ENCODE peak calls at places on chromosome 20, in nine cellular contexts. One of them, this sample, is unnamed.

GRCh38 chr20:45965169-45966002 is 6.6 kb downstream of the ZNF335 start:
- DNase-seq in NCI-H345: no peak
- DNase-seq in AG04449: no peak
- DNase-seq in GM23338: no peak
- DNase-seq in T-helper 1 cell: no peak
- DNase-seq in fibroblast of the conjunctiva: no peak
- DNase-seq in NCI-H1694: no peak
- DNase-seq in AG10803: no peak
- DNase-seq in activated naive CD4-positive, alpha-beta T cell: no peak
- DNase-seq in this sample: peak

GRCh38 chr20:63499333-63499969 is 568 bp upstream of the EEF1A2 start:
- DNase-seq in AG04449: no peak
- DNase-seq in activated naive CD4-positive, alpha-beta T cell: no peak
- DNase-seq in NCI-H345: no peak
- DNase-seq in NCI-H1694: no peak
- DNase-seq in GM23338: no peak
- DNase-seq in T-helper 1 cell: no peak
- DNase-seq in AG10803: no peak
- DNase-seq in fibroblast of the conjunctiva: no peak
- DNase-seq in this sample: peak

GRCh38 chr20:45041464-45042337 is 59.2 kb downstream of the KCNS1 start:
- DNase-seq in AG04449: no peak
- DNase-seq in fibroblast of the conjunctiva: no peak
- DNase-seq in activated naive CD4-positive, alpha-beta T cell: no peak
- DNase-seq in NCI-H345: peak
- DNase-seq in NCI-H1694: no peak
- DNase-seq in T-helper 1 cell: no peak
- DNase-seq in AG10803: peak
- DNase-seq in GM23338: peak
- DNase-seq in this sample: peak

GRCh38 chr20:37392441-37393195 is 46.7 kb downstream of the SRC start:
- DNase-seq in GM23338: peak
- DNase-seq in NCI-H1694: no peak
- DNase-seq in AG10803: no peak
- DNase-seq in AG04449: no peak
- DNase-seq in activated naive CD4-positive, alpha-beta T cell: no peak
- DNase-seq in fibroblast of the conjunctiva: no peak
- DNase-seq in NCI-H345: no peak
- DNase-seq in T-helper 1 cell: no peak
- DNase-seq in this sample: peak

GRCh38 chr20:51631011-51631950 is 88.8 kb upstream of the NFATC2 start:
- DNase-seq in GM23338: no peak
- DNase-seq in fibroblast of the conjunctiva: peak
- DNase-seq in AG04449: peak
- DNase-seq in NCI-H345: no peak
- DNase-seq in AG10803: peak
- DNase-seq in activated naive CD4-positive, alpha-beta T cell: no peak
- DNase-seq in T-helper 1 cell: no peak
- DNase-seq in NCI-H1694: no peak
- DNase-seq in this sample: no peak

GRCh38 chr20:52434041-52434425 is 242.5 kb upstream of the ZFP64 start:
- DNase-seq in activated naive CD4-positive, alpha-beta T cell: no peak
- DNase-seq in fibroblast of the conjunctiva: no peak
- DNase-seq in AG04449: no peak
- DNase-seq in T-helper 1 cell: no peak
- DNase-seq in NCI-H345: no peak
- DNase-seq in GM23338: no peak
- DNase-seq in NCI-H1694: peak
- DNase-seq in AG10803: peak
- DNase-seq in this sample: no peak

GRCh38 chr20:36482044-36482473 is 59.3 kb upstream of the MYL9 start:
- DNase-seq in GM23338: no peak
- DNase-seq in activated naive CD4-positive, alpha-beta T cell: no peak
- DNase-seq in NCI-H1694: peak
- DNase-seq in NCI-H345: peak
- DNase-seq in AG10803: no peak
- DNase-seq in T-helper 1 cell: no peak
- DNase-seq in fibroblast of the conjunctiva: no peak
- DNase-seq in AG04449: no peak
- DNase-seq in this sample: no peak

GRCh38 chr20:46324960-46325703 is 16.8 kb upstream of the CDH22 start:
- DNase-seq in GM23338: peak
- DNase-seq in AG10803: peak
- DNase-seq in NCI-H1694: peak
- DNase-seq in fibroblast of the conjunctiva: no peak
- DNase-seq in AG04449: no peak
- DNase-seq in NCI-H345: peak
- DNase-seq in T-helper 1 cell: no peak
- DNase-seq in activated naive CD4-positive, alpha-beta T cell: no peak
- DNase-seq in this sample: peak

GRCh38 chr20:38242848-38243449 is 17.6 kb downstream of the KIAA1755 start:
- DNase-seq in AG04449: no peak
- DNase-seq in activated naive CD4-positive, alpha-beta T cell: no peak
- DNase-seq in fibroblast of the conjunctiva: no peak
- DNase-seq in GM23338: peak
- DNase-seq in T-helper 1 cell: no peak
- DNase-seq in AG10803: no peak
- DNase-seq in NCI-H345: no peak
- DNase-seq in NCI-H1694: no peak
- DNase-seq in this sample: peak

GRCh38 chr20:43238833-43239232 is 49.1 kb upstream of the PTPRT start:
- DNase-seq in activated naive CD4-positive, alpha-beta T cell: no peak
- DNase-seq in AG10803: no peak
- DNase-seq in T-helper 1 cell: no peak
- DNase-seq in AG04449: no peak
- DNase-seq in NCI-H1694: no peak
- DNase-seq in NCI-H345: peak
- DNase-seq in fibroblast of the conjunctiva: no peak
- DNase-seq in GM23338: no peak
- DNase-seq in this sample: peak

GRCh38 chr20:12171927-12172581 is 254.4 kb downstream of the BTBD3 start:
- DNase-seq in activated naive CD4-positive, alpha-beta T cell: no peak
- DNase-seq in AG04449: peak
- DNase-seq in GM23338: peak
- DNase-seq in T-helper 1 cell: no peak
- DNase-seq in AG10803: peak
- DNase-seq in NCI-H1694: no peak
- DNase-seq in fibroblast of the conjunctiva: peak
- DNase-seq in NCI-H345: peak
- DNase-seq in this sample: no peak

GRCh38 chr20:43490038-43490437 is 17.5 kb upstream of the L3MBTL1 start:
- DNase-seq in fibroblast of the conjunctiva: no peak
- DNase-seq in AG10803: no peak
- DNase-seq in NCI-H1694: no peak
- DNase-seq in NCI-H345: no peak
- DNase-seq in AG04449: no peak
- DNase-seq in activated naive CD4-positive, alpha-beta T cell: no peak
- DNase-seq in T-helper 1 cell: no peak
- DNase-seq in GM23338: no peak
- DNase-seq in this sample: no peak

GRCh38 chr20:41978875-41979274 is 360.7 kb upstream of the CHD6 start:
- DNase-seq in activated naive CD4-positive, alpha-beta T cell: no peak
- DNase-seq in fibroblast of the conjunctiva: no peak
- DNase-seq in NCI-H345: no peak
- DNase-seq in GM23338: no peak
- DNase-seq in AG10803: no peak
- DNase-seq in NCI-H1694: no peak
- DNase-seq in AG04449: no peak
- DNase-seq in T-helper 1 cell: no peak
- DNase-seq in this sample: no peak

GRCh38 chr20:34402461-34402860 is 39.4 kb downstream of the ITCH start:
- DNase-seq in NCI-H345: no peak
- DNase-seq in T-helper 1 cell: no peak
- DNase-seq in AG04449: no peak
- DNase-seq in fibroblast of the conjunctiva: no peak
- DNase-seq in activated naive CD4-positive, alpha-beta T cell: no peak
- DNase-seq in GM23338: no peak
- DNase-seq in NCI-H1694: no peak
- DNase-seq in AG10803: peak
- DNase-seq in this sample: no peak

GRCh38 chr20:23586735-23587525 is 18.6 kb upstream of the CST9L start:
- DNase-seq in AG04449: no peak
- DNase-seq in NCI-H1694: no peak
- DNase-seq in GM23338: no peak
- DNase-seq in NCI-H345: no peak
- DNase-seq in activated naive CD4-positive, alpha-beta T cell: no peak
- DNase-seq in fibroblast of the conjunctiva: no peak
- DNase-seq in AG10803: no peak
- DNase-seq in T-helper 1 cell: no peak
- DNase-seq in this sample: no peak

GRCh38 chr20:58224097-58224496 is 4.4 kb downstream of the ANKRD60 start:
- DNase-seq in NCI-H1694: no peak
- DNase-seq in fibroblast of the conjunctiva: no peak
- DNase-seq in AG04449: no peak
- DNase-seq in AG10803: no peak
- DNase-seq in activated naive CD4-positive, alpha-beta T cell: no peak
- DNase-seq in NCI-H345: no peak
- DNase-seq in GM23338: no peak
- DNase-seq in T-helper 1 cell: no peak
- DNase-seq in this sample: no peak

GRCh38 chr20:22620342-22620741 is 36.0 kb upstream of the FOXA2 start:
- DNase-seq in GM23338: peak
- DNase-seq in NCI-H1694: no peak
- DNase-seq in AG10803: no peak
- DNase-seq in T-helper 1 cell: no peak
- DNase-seq in activated naive CD4-positive, alpha-beta T cell: no peak
- DNase-seq in AG04449: no peak
- DNase-seq in NCI-H345: no peak
- DNase-seq in fibroblast of the conjunctiva: no peak
- DNase-seq in this sample: peak

GRCh38 chr20:63071541-63072181 is 64.9 kb upstream of the BHLHE23 start:
- DNase-seq in activated naive CD4-positive, alpha-beta T cell: peak
- DNase-seq in T-helper 1 cell: no peak
- DNase-seq in AG04449: peak
- DNase-seq in fibroblast of the conjunctiva: no peak
- DNase-seq in NCI-H345: peak
- DNase-seq in GM23338: peak
- DNase-seq in AG10803: peak
- DNase-seq in NCI-H1694: peak
- DNase-seq in this sample: peak

GRCh38 chr20:20780127-20780822 is 67.8 kb upstream of the RALGAPA2 start:
- DNase-seq in NCI-H1694: no peak
- DNase-seq in NCI-H345: no peak
- DNase-seq in AG04449: no peak
- DNase-seq in AG10803: peak
- DNase-seq in GM23338: peak
- DNase-seq in fibroblast of the conjunctiva: peak
- DNase-seq in T-helper 1 cell: no peak
- DNase-seq in activated naive CD4-positive, alpha-beta T cell: no peak
- DNase-seq in this sample: peak

This sample was measured in H7.